ENCODE peak calls at places on chromosomes 6 and 20, in seven cellular contexts. R is esophagus squamous epithelium; Z is memory B cell; Y is posterior vena cava; D is GM12878; A is activated T-helper 1 cell treated with anti-CD3 and anti-CD28 coated beads, Interleukin-2, amount 50 U/mL, for 16 hours; O is RPMI7951. H is an unnamed sample.

GRCh38 chr6:163761491-163761890 is 347.0 kb downstream of the QKI start:
- DNase-seq in O (no peak), Z (no peak), Y (no peak), R (no peak), A (no peak), D (no peak), H (peak; percentile 46)

GRCh38 chr6:23524556-23524955 is 601.5 kb upstream of the NRSN1 start:
- DNase-seq in Z (no peak), A (no peak), R (no peak), O (no peak), D (no peak), Y (no peak), H (no peak)

GRCh38 chr20:11484479-11484878 is 433.2 kb upstream of the BTBD3 start:
- DNase-seq in O (no peak), A (no peak), D (no peak), Y (no peak), R (no peak), Z (no peak), H (no peak)

GRCh38 chr6:20211037-20211940 is 980 bp downstream of the MBOAT1 start:
- DNase-seq in Y (no peak), A (no peak), R (no peak), D (no peak), O (peak; percentile 58), Z (no peak), H (no peak)

GRCh38 chr6:101588343-101588742 is 194.8 kb downstream of the GRIK2 start:
- DNase-seq in A (no peak), D (no peak), Y (no peak), R (no peak), O (no peak), Z (no peak), H (no peak)

GRCh38 chr6:81998432-81998831 is 246.0 kb upstream of the TENT5A start:
- DNase-seq in A (no peak), O (peak; percentile 41), D (no peak), R (no peak), Y (no peak), Z (no peak), H (peak; percentile 84)

GRCh38 chr6:149696904-149697303 is 21.0 kb downstream of the LATS1 start:
- DNase-seq in Y (no peak), R (no peak), O (no peak), A (no peak), D (no peak), Z (no peak), H (peak; percentile 58)

GRCh38 chr20:20956586-20956985 is 149.6 kb downstream of the LINC00237 start:
- DNase-seq in Y (no peak), A (no peak), O (peak; percentile 57), Z (no peak), D (no peak), R (no peak), H (no peak)

GRCh38 chr6:96947055-96947454 is 22.5 kb downstream of the KLHL32 start:
- DNase-seq in R (no peak), Z (peak; percentile 6), A (no peak), Y (no peak), D (peak; percentile 48), O (no peak), H (no peak)

GRCh38 chr20:10476319-10476724 is 41.2 kb downstream of the SLX4IP start:
- DNase-seq in A (no peak), Z (peak; percentile 6), R (no peak), Y (no peak), D (peak; percentile 60), O (peak; percentile 47), H (peak; percentile 13)

GRCh38 chr20:49729780-49730179 is 16.1 kb upstream of the B4GALT5 start:
- DNase-seq in A (no peak), Z (no peak), O (no peak), D (no peak), R (no peak), Y (no peak), H (peak; percentile 79)

GRCh38 chr20:6975326-6975725 is 207.8 kb downstream of the BMP2 start:
- DNase-seq in A (no peak), Y (no peak), O (no peak), Z (no peak), D (no peak), R (no peak), H (no peak)

GRCh38 chr20:23125159-23125558 is 39.0 kb upstream of the CD93 start:
- DNase-seq in A (no peak), Z (no peak), D (no peak), Y (no peak), O (no peak), R (no peak), H (no peak)

GRCh38 chr6:24666097-24666615 is 543 bp downstream of the TDP2 start:
- DNase-seq in A (peak; percentile 13), Y (no peak), D (no peak), R (no peak), Z (no peak), O (peak; percentile 37), H (peak; percentile 39)

GRCh38 chr6:147561742-147562141 is 53.3 kb downstream of the SAMD5 start:
- DNase-seq in Y (no peak), Z (no peak), R (no peak), A (no peak), D (no peak), O (no peak), H (no peak)

GRCh38 chr6:38339914-38340313 is 299.8 kb downstream of the BTBD9 start:
- DNase-seq in Y (no peak), A (no peak), Z (no peak), O (no peak), D (no peak), R (no peak), H (no peak)

GRCh38 chr20:59783020-59784010 is 150.1 kb downstream of the SYCP2 start:
- DNase-seq in R (no peak), Y (no peak), A (no peak), Z (no peak), D (no peak), O (peak; percentile 33), H (peak; percentile 0)

GRCh38 chr6:82691997-82692396 is 328.4 kb downstream of the TPBG start:
- DNase-seq in O (no peak), A (no peak), D (no peak), Y (no peak), Z (no peak), R (no peak), H (no peak)

GRCh38 chr6:88695936-88696335 is 267.5 kb downstream of the RNGTT start:
- DNase-seq in Z (no peak), R (no peak), D (no peak), A (no peak), Y (no peak), O (no peak), H (no peak)

GRCh38 chr20:25246182-25246943 is 1.5 kb upstream of the PYGB start:
- DNase-seq in Z (peak; percentile 9), O (no peak), D (no peak), Y (peak; percentile 44), A (no peak), R (no peak), H (no peak)

GRCh38 chr6:159833997-159834601 is 34.0 kb downstream of the PNLDC1 start:
- DNase-seq in Y (no peak), A (no peak), D (no peak), Z (no peak), R (no peak), O (no peak), H (no peak)

GRCh38 chr20:2612073-2612472 is 40.4 kb upstream of the NOP56 start:
- DNase-seq in Y (no peak), D (no peak), A (no peak), R (no peak), Z (no peak), O (no peak), H (no peak)

GRCh38 chr6:33320315-33321181 is 3.0 kb upstream of the ZBTB22 start:
- DNase-seq in O (peak; percentile 80), D (no peak), A (no peak), Z (no peak), Y (peak; percentile 92), R (no peak), H (peak; percentile 88)

GRCh38 chr6:43927525-43928210 is 157.7 kb downstream of the VEGFA start:
- DNase-seq in Y (peak; percentile 73), A (no peak), O (no peak), Z (peak; percentile 16), R (no peak), D (no peak), H (no peak)

GRCh38 chr20:53581444-53582311 is 12.0 kb downstream of the ZNF217 start:
- DNase-seq in O (no peak), D (no peak), A (no peak), R (no peak), Y (peak; percentile 69), Z (no peak), H (no peak)

GRCh38 chr6:90442366-90442765 is 144.5 kb downstream of the MAP3K7 start:
- DNase-seq in Z (no peak), D (no peak), O (no peak), A (no peak), R (no peak), Y (no peak), H (peak; percentile 42)

GRCh38 chr6:6246539-6246938 is 73.9 kb downstream of the F13A1 start:
- DNase-seq in O (no peak), Z (no peak), R (no peak), D (peak; percentile 21), A (no peak), Y (no peak), H (no peak)

GRCh38 chr6:131787955-131788712 is 19.7 kb upstream of the ENPP1 start:
- DNase-seq in A (no peak), R (no peak), Y (no peak), O (peak; percentile 51), D (no peak), Z (no peak), H (peak; percentile 31)

GRCh38 chr6:35919085-35919826 is 1.6 kb downstream of the SRPK1 start:
- DNase-seq in O (no peak), D (no peak), A (no peak), R (no peak), Z (no peak), Y (no peak), H (peak; percentile 32)